ENCODE peak calls at places on chromosomes 2 and 18, in four cellular contexts. One of them, this sample, is unnamed.

GRCh38 chr2:54255230-54256090 is 569 bp downstream of the TSPYL6 start:
- DNase-seq in GM23248: no peak
- DNase-seq in GM23338: no peak
- DNase-seq in PC-3: no peak
- DNase-seq in this sample: no peak

GRCh38 chr2:223273995-223274394 is 222.0 kb downstream of the KCNE4 start:
- DNase-seq in GM23338: no peak
- DNase-seq in GM23248: no peak
- DNase-seq in PC-3: no peak
- DNase-seq in this sample: no peak

GRCh38 chr2:185201063-185201462 is 537.5 kb upstream of the FSIP2 start:
- DNase-seq in GM23338: no peak
- DNase-seq in GM23248: no peak
- DNase-seq in PC-3: no peak
- DNase-seq in this sample: no peak

GRCh38 chr2:206392118-206392517 is 51.2 kb upstream of the ADAM23 start:
- DNase-seq in GM23248: peak; percentile 69
- DNase-seq in GM23338: peak; percentile 87
- DNase-seq in PC-3: peak; percentile 67
- DNase-seq in this sample: peak; percentile 82

GRCh38 chr2:17309741-17310339 is 208.4 kb downstream of the RAD51AP2 start:
- DNase-seq in PC-3: peak; percentile 60
- DNase-seq in GM23338: peak; percentile 94
- DNase-seq in GM23248: peak; percentile 63
- DNase-seq in this sample: peak; percentile 85

GRCh38 chr2:23449413-23449812 is 64.4 kb downstream of the KLHL29 start:
- DNase-seq in GM23338: no peak
- DNase-seq in GM23248: no peak
- DNase-seq in PC-3: no peak
- DNase-seq in this sample: peak; percentile 72

GRCh38 chr2:20429528-20429927 is 17.3 kb upstream of the RHOB start:
- DNase-seq in GM23248: peak; percentile 65
- DNase-seq in GM23338: no peak
- DNase-seq in PC-3: no peak
- DNase-seq in this sample: peak; percentile 57

GRCh38 chr2:149161481-149162225 is 123.2 kb downstream of the LYPD6B start:
- DNase-seq in GM23248: no peak
- DNase-seq in GM23338: no peak
- DNase-seq in PC-3: no peak
- DNase-seq in this sample: no peak

GRCh38 chr18:75200071-75200470 is 8.9 kb downstream of the PTGR3 start:
- DNase-seq in PC-3: no peak
- DNase-seq in GM23338: no peak
- DNase-seq in GM23248: no peak
- DNase-seq in this sample: no peak

GRCh38 chr2:187527262-187527661 is 27.0 kb downstream of the TFPI start:
- DNase-seq in GM23338: no peak
- DNase-seq in PC-3: peak; percentile 83
- DNase-seq in GM23248: peak; percentile 53
- DNase-seq in this sample: no peak

GRCh38 chr2:75559633-75560021 is 1.1 kb downstream of the EVA1A start:
- DNase-seq in PC-3: no peak
- DNase-seq in GM23338: no peak
- DNase-seq in GM23248: no peak
- DNase-seq in this sample: no peak

GRCh38 chr2:29202819-29203495 is 87.7 kb downstream of the CLIP4 start:
- DNase-seq in GM23338: no peak
- DNase-seq in PC-3: no peak
- DNase-seq in GM23248: no peak
- DNase-seq in this sample: no peak

GRCh38 chr2:155841442-155841841 is 491.1 kb downstream of the NR4A2 start:
- DNase-seq in GM23248: no peak
- DNase-seq in GM23338: peak; percentile 72
- DNase-seq in PC-3: no peak
- DNase-seq in this sample: no peak

GRCh38 chr2:36731941-36732700 is 35.6 kb downstream of the VIT start:
- DNase-seq in PC-3: no peak
- DNase-seq in GM23338: no peak
- DNase-seq in GM23248: peak; percentile 75
- DNase-seq in this sample: no peak

GRCh38 chr2:47046271-47046670 is 108.8 kb downstream of the STPG4 start:
- DNase-seq in GM23248: no peak
- DNase-seq in PC-3: no peak
- DNase-seq in GM23338: no peak
- DNase-seq in this sample: no peak

GRCh38 chr2:64274399-64275173 is 130.4 kb upstream of the PELI1 start:
- DNase-seq in GM23338: no peak
- DNase-seq in GM23248: peak; percentile 37
- DNase-seq in PC-3: peak; percentile 41
- DNase-seq in this sample: no peak

GRCh38 chr18:48230459-48231113 is 178.6 kb downstream of the ZBTB7C start:
- DNase-seq in PC-3: peak; percentile 48
- DNase-seq in GM23338: peak; percentile 88
- DNase-seq in GM23248: peak; percentile 73
- DNase-seq in this sample: peak; percentile 82

GRCh38 chr2:198296665-198297308 is 492.4 kb downstream of the PLCL1 start:
- DNase-seq in PC-3: peak; percentile 64
- DNase-seq in GM23338: peak; percentile 88
- DNase-seq in GM23248: peak; percentile 62
- DNase-seq in this sample: peak; percentile 83

GRCh38 chr18:51955136-51955535 is 384.9 kb upstream of the DCC start:
- DNase-seq in PC-3: no peak
- DNase-seq in GM23248: no peak
- DNase-seq in GM23338: no peak
- DNase-seq in this sample: no peak

GRCh38 chr2:74573747-74574562 is 19.4 kb downstream of the DOK1 start:
- DNase-seq in PC-3: peak; percentile 72
- DNase-seq in GM23338: no peak
- DNase-seq in GM23248: peak; percentile 76
- DNase-seq in this sample: peak; percentile 91

GRCh38 chr2:232075080-232075479 is 113.6 kb downstream of the DIS3L2 start:
- DNase-seq in GM23338: no peak
- DNase-seq in PC-3: peak; percentile 8
- DNase-seq in GM23248: peak; percentile 85
- DNase-seq in this sample: no peak

GRCh38 chr2:162210385-162210784 is 32.9 kb downstream of the FAP start:
- DNase-seq in PC-3: no peak
- DNase-seq in GM23248: peak; percentile 46
- DNase-seq in GM23338: no peak
- DNase-seq in this sample: no peak

GRCh38 chr18:37322497-37323035 is 243.0 kb downstream of the CELF4 start:
- DNase-seq in GM23338: peak; percentile 88
- DNase-seq in GM23248: peak; percentile 76
- DNase-seq in PC-3: peak; percentile 29
- DNase-seq in this sample: peak; percentile 81

GRCh38 chr2:20573611-20574422 is 77.1 kb downstream of the HS1BP3 start:
- DNase-seq in GM23248: peak; percentile 76
- DNase-seq in GM23338: no peak
- DNase-seq in PC-3: no peak
- DNase-seq in this sample: no peak

DNA sequence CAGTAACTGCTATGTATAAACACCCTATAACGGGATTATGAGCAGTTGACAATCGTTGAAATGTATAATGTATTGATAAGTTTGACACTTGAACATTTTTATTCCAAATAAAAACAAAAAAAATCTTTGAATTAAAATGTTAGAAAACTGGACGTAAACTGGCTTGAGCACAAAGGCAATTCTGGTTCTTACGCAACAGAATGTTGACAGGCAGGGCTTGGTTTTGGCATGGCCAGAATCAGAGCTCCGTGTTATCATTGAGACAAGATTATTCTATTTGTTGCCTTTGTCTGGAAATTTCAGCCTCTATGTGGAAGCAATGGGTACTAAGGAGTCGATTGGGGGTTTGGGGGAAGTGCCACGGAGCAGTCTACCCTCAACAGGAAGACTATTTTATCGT is 1028.6 kb upstream of the ZEB2 start:
- DNase-seq in GM23338: no peak
- DNase-seq in GM23248: no peak
- DNase-seq in PC-3: no peak
- DNase-seq in this sample: no peak
- H2AFZ ChIP-seq in GM23338: no peak overlapping the region
- H2AFZ ChIP-seq in GM23248: no peak overlapping the region
- H2AFZ ChIP-seq in PC-3: no peak overlapping the region
- H2AFZ ChIP-seq in this sample: no peak overlapping the region

GRCh38 chr2:19320813-19321212 is 37.6 kb downstream of the OSR1 start:
- DNase-seq in GM23338: no peak
- DNase-seq in PC-3: no peak
- DNase-seq in GM23248: no peak
- DNase-seq in this sample: no peak

GRCh38 chr2:19321946-19322345 is 36.5 kb downstream of the OSR1 start:
- DNase-seq in PC-3: no peak
- DNase-seq in GM23248: peak; percentile 32
- DNase-seq in GM23338: no peak
- DNase-seq in this sample: no peak

GRCh38 chr2:19319064-19319463 is 39.4 kb downstream of the OSR1 start:
- DNase-seq in PC-3: no peak
- DNase-seq in GM23248: no peak
- DNase-seq in GM23338: no peak
- DNase-seq in this sample: no peak

GRCh38 chr2:19319698-19320097 is 38.7 kb downstream of the OSR1 start:
- DNase-seq in GM23248: no peak
- DNase-seq in GM23338: peak; percentile 5
- DNase-seq in PC-3: no peak
- DNase-seq in this sample: no peak
- H3K9me2 ChIP-seq in GM23248: no peaks in the 10 kb centered on the region
- H3K9me2 ChIP-seq in GM23338: no peaks in the 10 kb centered on the region
- H3K9me2 ChIP-seq in PC-3: no peaks in the 10 kb centered on the region
- H3K9me2 ChIP-seq in this sample: no peaks in the 10 kb centered on the region

GRCh38 chr2:239959059-239959971 is 65.8 kb downstream of the NDUFA10 start:
- DNase-seq in GM23338: no peak
- DNase-seq in PC-3: no peak
- DNase-seq in GM23248: peak; percentile 16
- DNase-seq in this sample: no peak
- H3K36me3 ChIP-seq in GM23338: no peaks in the 10 kb centered on the region
- H3K36me3 ChIP-seq in PC-3: no peaks in the 10 kb centered on the region
- H3K36me3 ChIP-seq in GM23248: no peaks in the 10 kb centered on the region
- H3K36me3 ChIP-seq in this sample: no peaks in the 10 kb centered on the region

DNA sequence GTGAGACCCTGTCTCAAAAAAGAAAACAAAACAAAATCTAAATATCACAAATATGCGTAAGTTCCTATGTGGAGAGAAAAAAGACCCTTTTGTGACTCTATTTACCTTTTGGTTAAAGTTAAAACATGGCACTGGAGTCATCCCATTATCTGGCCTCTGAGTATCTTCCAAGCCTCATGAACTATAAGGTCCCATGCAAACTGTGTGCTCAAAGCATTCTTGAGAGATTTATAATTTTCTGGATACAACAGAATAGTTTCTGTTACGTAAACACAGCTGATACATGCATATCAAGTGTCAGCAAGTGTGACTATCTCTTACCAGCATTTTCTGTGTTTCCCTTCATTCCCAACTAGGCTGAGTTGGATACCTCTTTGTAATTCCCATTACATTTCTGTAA is 8.8 kb upstream of the NOSTRIN start:
- DNase-seq in GM23248: no peak
- DNase-seq in GM23338: no peak
- DNase-seq in PC-3: no peak
- DNase-seq in this sample: no peak
- H2AFZ ChIP-seq in GM23248: no peak overlapping the region
- H2AFZ ChIP-seq in GM23338: peak overlapping the region; percentile 69
- H2AFZ ChIP-seq in PC-3: no peak overlapping the region
- H2AFZ ChIP-seq in this sample: no peak overlapping the region

GRCh38 chr2:25251032-25251460 is 82.7 kb upstream of the POMC start:
- DNase-seq in PC-3: no peak
- DNase-seq in GM23338: no peak
- DNase-seq in GM23248: no peak
- DNase-seq in this sample: no peak

GRCh38 chr2:25251461-25252273 is 83.3 kb upstream of the POMC start:
- DNase-seq in GM23338: peak; percentile 61
- DNase-seq in PC-3: peak; percentile 30
- DNase-seq in GM23248: peak; percentile 56
- DNase-seq in this sample: no peak

GRCh38 chr2:25250331-25251031 is 82.1 kb upstream of the POMC start:
- DNase-seq in PC-3: no peak
- DNase-seq in GM23338: peak; percentile 62
- DNase-seq in GM23248: peak; percentile 6
- DNase-seq in this sample: no peak

GRCh38 chr2:25247792-25248512 is 79.6 kb upstream of the POMC start:
- DNase-seq in GM23248: no peak
- DNase-seq in PC-3: no peak
- DNase-seq in GM23338: no peak
- DNase-seq in this sample: no peak

GRCh38 chr2:25249785-25250184 is 81.4 kb upstream of the POMC start:
- DNase-seq in GM23248: no peak
- DNase-seq in PC-3: no peak
- DNase-seq in GM23338: peak; percentile 22
- DNase-seq in this sample: no peak
- H3K9me2 ChIP-seq in GM23248: no peaks in the 10 kb centered on the region
- H3K9me2 ChIP-seq in PC-3: no peaks in the 10 kb centered on the region
- H3K9me2 ChIP-seq in GM23338: no peaks in the 10 kb centered on the region
- H3K9me2 ChIP-seq in this sample: no peaks in the 10 kb centered on the region

GRCh38 chr2:96865654-96866053 is 4.2 kb downstream of the SEMA4C start:
- DNase-seq in GM23338: no peak
- DNase-seq in PC-3: no peak
- DNase-seq in GM23248: no peak
- DNase-seq in this sample: no peak
- H3K36me3 ChIP-seq in GM23338: peaks cover 30% of the 10 kb centered on the region
- H3K36me3 ChIP-seq in PC-3: peaks cover 25% of the 10 kb centered on the region
- H3K36me3 ChIP-seq in GM23248: peaks cover 6% of the 10 kb centered on the region
- H3K36me3 ChIP-seq in this sample: no peaks in the 10 kb centered on the region

GRCh38 chr2:104004818-104005217 is 849.1 kb upstream of the POU3F3 start:
- DNase-seq in GM23248: no peak
- DNase-seq in PC-3: no peak
- DNase-seq in GM23338: no peak
- DNase-seq in this sample: no peak
- H2AFZ ChIP-seq in GM23248: no peak overlapping the region
- H2AFZ ChIP-seq in PC-3: no peak overlapping the region
- H2AFZ ChIP-seq in GM23338: no peak overlapping the region
- H2AFZ ChIP-seq in this sample: no peak overlapping the region

GRCh38 chr2:109215866-109216265 is 86.9 kb downstream of the SH3RF3 start:
- DNase-seq in GM23248: no peak
- DNase-seq in GM23338: no peak
- DNase-seq in PC-3: no peak
- DNase-seq in this sample: no peak

GRCh38 chr2:109218087-109218791 is 89.2 kb downstream of the SH3RF3 start:
- DNase-seq in PC-3: peak; percentile 46
- DNase-seq in GM23338: no peak
- DNase-seq in GM23248: no peak
- DNase-seq in this sample: no peak

GRCh38 chr2:109218792-109219126 is 89.8 kb downstream of the SH3RF3 start:
- DNase-seq in GM23248: no peak
- DNase-seq in PC-3: no peak
- DNase-seq in GM23338: no peak
- DNase-seq in this sample: no peak

GRCh38 chr2:109216332-109216731 is 87.3 kb downstream of the SH3RF3 start:
- DNase-seq in PC-3: no peak
- DNase-seq in GM23248: no peak
- DNase-seq in GM23338: peak; percentile 33
- DNase-seq in this sample: no peak

GRCh38 chr2:109217362-109218086 is 88.5 kb downstream of the SH3RF3 start:
- DNase-seq in PC-3: peak; percentile 52
- DNase-seq in GM23338: no peak
- DNase-seq in GM23248: peak; percentile 77
- DNase-seq in this sample: no peak
- H3K9me2 ChIP-seq in PC-3: no peaks in the 10 kb centered on the region
- H3K9me2 ChIP-seq in GM23338: no peaks in the 10 kb centered on the region
- H3K9me2 ChIP-seq in GM23248: no peaks in the 10 kb centered on the region
- H3K9me2 ChIP-seq in this sample: no peaks in the 10 kb centered on the region

This sample was measured in Karpas-422.